ENCODE peak calls at places on chromosomes 6 and 20, in four cellular contexts. F is fibroblast of the aortic adventitia, L is fibroblast of pulmonary artery, G is GM23338. E is an unnamed sample.

GRCh38 chr6:42249279-42249678 is 31.6 kb upstream of the MRPS10 start:
- DNase-seq in F (peak), L (peak), G (no peak), E (no peak)

GRCh38 chr6:28474441-28475219 is 31.3 kb upstream of the ZSCAN23 start:
- DNase-seq in F (peak), L (peak), G (peak), E (peak)

GRCh38 chr6:33080127-33081089 is 4.6 kb downstream of the HLA-DPB1 start:
- DNase-seq in F (peak), L (peak), G (peak), E (peak)

GRCh38 chr6:134746125-134746524 is 203.8 kb downstream of the ALDH8A1 start:
- DNase-seq in F (no peak), L (no peak), G (no peak), E (no peak)

GRCh38 chr6:10610289-10610688 is 84.1 kb downstream of the C6orf52 start:
- DNase-seq in F (peak), L (no peak), G (no peak), E (peak)

GRCh38 chr6:112029045-112029822 is 24.7 kb upstream of the CCN6 start:
- DNase-seq in F (peak), L (peak), G (peak), E (peak)

GRCh38 chr20:3199976-3200755 is 4.3 kb downstream of the DDRGK1 start:
- DNase-seq in F (no peak), L (no peak), G (no peak), E (no peak)

GRCh38 chr6:166485651-166486535 is 100.6 kb downstream of the RAMACL start:
- DNase-seq in F (no peak), L (no peak), G (peak), E (no peak)

GRCh38 chr6:23956988-23957387 is 169.0 kb upstream of the NRSN1 start:
- DNase-seq in F (no peak), L (no peak), G (no peak), E (no peak)

GRCh38 chr6:159727717-159728440 is 573 bp downstream of the WTAP start:
- DNase-seq in F (peak), L (peak), G (peak), E (peak)

GRCh38 chr6:135306166-135306565 is 125.1 kb downstream of the MYB start:
- DNase-seq in F (no peak), L (no peak), G (no peak), E (no peak)

GRCh38 chr20:48831702-48832422 is 4.1 kb upstream of the PREX1 start:
- DNase-seq in F (peak), L (peak), G (no peak), E (no peak)

GRCh38 chr20:41162396-41162795 is 25.1 kb downstream of the PLCG1 start:
- DNase-seq in F (no peak), L (no peak), G (no peak), E (no peak)

DNA sequence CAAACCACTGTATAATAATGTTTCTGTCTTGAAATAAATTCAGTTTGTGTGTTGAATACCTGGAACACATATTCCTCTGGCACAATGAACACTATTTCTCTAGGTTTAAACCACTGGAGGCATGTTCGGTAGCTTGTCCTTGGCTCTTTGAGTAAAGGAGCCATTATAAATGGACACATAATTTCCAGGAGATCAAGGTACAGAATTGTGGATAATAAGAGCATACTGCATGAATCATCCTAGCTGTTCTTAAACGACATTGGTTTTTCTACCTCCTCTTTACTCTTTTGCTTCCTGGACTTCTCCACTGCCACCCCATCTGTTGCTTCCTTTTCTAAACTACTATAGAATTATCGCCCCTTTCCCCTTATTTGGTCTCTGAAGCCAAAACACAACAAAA is 1.2 kb downstream of the CENPW start:
- DNase-seq in F (no peak), L (no peak), G (no peak), E (no peak)
- H3K4me3 ChIP-seq in F (peak), L (peak), G (peak), E (no peak)

GRCh38 chr6:53615633-53616449 is 49.7 kb downstream of the KLHL31 start:
- DNase-seq in F (peak), L (peak), G (peak), E (peak)
- H3K4me3 ChIP-seq in F (no peak), L (no peak), G (no peak), E (no peak)

DNA sequence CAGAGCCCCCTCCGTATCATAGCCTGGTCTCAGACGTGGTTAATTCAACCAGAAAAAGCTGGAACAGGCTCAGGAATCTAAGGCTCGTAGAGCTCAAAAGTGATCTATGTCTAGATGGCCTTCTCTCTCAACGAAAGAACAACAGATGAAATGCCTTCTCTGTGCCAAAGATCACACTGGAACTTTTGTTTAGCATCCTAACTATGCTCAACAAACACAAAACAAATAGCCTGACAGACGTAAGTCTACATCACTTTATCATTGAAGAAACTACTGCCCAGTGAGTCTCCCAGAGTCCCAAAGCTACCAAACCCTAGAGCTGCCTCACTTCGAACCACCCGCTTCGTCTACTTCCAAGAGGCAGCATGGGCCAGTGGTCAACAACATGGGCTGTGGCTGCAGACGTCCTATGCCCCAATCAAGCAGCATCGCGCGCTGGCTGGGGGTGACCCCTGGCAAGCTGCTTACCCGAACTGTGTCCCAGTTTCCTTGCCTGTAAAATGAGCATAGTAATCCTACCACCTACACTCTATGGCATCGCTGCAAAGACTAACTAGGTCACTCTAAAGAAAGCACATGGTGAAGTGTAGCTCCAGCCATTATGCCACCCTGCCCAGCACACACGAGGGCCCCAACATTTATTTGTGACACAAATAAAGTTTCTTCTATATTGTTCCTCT is 35.0 kb downstream of the NFATC2 start:
- DNase-seq in F (no peak), L (no peak), G (no peak), E (peak)
- H3K4me3 ChIP-seq in F (no peak), L (no peak), G (no peak), E (no peak)

DNA sequence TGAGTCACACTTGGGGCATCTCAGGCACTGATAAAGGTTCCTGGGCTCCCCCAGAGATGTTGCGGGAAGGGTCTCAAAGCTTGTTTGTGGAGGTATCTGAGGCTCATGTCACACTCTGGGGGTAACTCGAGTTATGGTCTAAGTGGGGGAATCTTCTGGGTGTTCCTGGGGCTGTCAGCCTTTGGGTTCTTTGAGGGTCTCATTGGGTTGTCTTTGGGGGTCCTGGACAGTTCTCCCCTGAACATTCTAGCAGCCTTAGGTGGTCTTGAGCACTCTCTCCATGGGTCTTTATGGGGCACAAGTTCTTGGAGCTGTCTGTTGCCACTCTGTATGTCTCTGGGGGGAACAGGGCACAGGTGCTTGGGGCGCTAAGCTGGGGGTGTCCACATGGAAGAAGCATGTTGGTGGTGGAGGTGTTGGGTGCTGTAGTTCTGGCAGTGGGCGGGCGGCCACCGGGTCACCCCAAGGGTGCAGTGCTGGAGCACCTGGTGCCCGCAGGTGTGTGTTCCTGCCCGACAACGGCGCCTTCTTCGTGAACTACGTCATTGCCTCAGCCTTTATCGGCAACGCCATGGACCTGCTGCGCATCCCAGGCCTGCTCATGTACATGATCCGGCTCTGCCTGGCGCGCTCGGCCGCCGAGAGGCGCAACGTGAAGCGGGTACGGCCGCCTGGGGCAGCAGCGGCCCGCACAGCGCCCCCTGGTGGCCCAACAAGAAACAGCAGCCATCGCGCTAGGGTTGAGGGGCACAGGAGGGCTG is 7.1 kb upstream of the CAPN11 start:
- DNase-seq in F (peak), L (peak), G (peak), E (peak)
- H3K4me3 ChIP-seq in F (no peak), L (no peak), G (no peak), E (no peak)

GRCh38 chr6:75808507-75808906 is 59.5 kb downstream of the MYO6 start:
- DNase-seq in F (no peak), L (no peak), G (no peak), E (no peak)
- H3K4me3 ChIP-seq in F (no peak), L (no peak), G (no peak), E (no peak)

DNA sequence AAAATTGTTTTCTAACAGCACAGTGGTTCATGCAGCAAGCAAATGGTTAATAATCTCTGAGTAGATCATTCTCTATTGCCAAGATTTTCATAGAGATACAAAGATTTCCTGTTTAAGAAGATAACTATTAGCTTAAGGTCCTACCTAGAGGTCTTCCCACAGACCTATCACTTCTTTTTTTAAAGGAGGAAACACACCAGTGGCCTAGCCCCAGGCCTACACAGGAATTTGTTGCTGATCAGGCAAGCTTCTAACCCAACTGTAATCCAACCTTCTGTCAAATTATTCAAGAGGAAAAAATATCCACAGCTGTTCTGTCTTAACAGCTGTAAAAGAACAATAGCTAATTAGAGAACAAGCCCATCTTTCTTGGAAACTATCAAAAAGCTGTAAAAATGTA is 332.8 kb downstream of the BTBD9 start:
- DNase-seq in F (peak), L (no peak), G (no peak), E (peak)
- H3K4me3 ChIP-seq in F (no peak), L (no peak), G (no peak), E (no peak)